ENCODE peak calls at places on chromosome 7, in seven cellular contexts. R is GOT3, I is naive B cell, C is mucosa of gallbladder, E is skeletal muscle cell, Y is nucleus accumbens, T is OCI-LY7. D is an unnamed sample.

GRCh38 chr7:75953918-75954317 is 39.0 kb downstream of the POR start:
- DNase-seq in C (no peak), R (no peak), T (no peak), E (no peak), I (no peak), Y (no peak), D (no peak)

GRCh38 chr7:136654406-136654805 is 214.0 kb upstream of the CHRM2 start:
- DNase-seq in R (no peak), T (no peak), E (no peak), Y (no peak), I (no peak), C (no peak), D (no peak)

GRCh38 chr7:5681423-5681822 is 100.0 kb downstream of the RNF216 start:
- DNase-seq in E (no peak), C (no peak), T (no peak), R (no peak), Y (no peak), I (no peak), D (no peak)

GRCh38 chr7:142365410-142365842 is 107.6 kb upstream of the PRSS58 start:
- DNase-seq in E (no peak), T (no peak), R (no peak), Y (no peak), C (no peak), I (no peak), D (no peak)

GRCh38 chr7:109616551-109617069 is 1046.9 kb downstream of the DNAJB9 start:
- DNase-seq in R (no peak), I (no peak), T (no peak), C (no peak), E (no peak), Y (no peak), D (no peak)

GRCh38 chr7:2508327-2509231 is 11.0 kb upstream of the LFNG start:
- DNase-seq in I (peak), C (peak), T (peak), E (no peak), Y (no peak), R (no peak), D (peak)

GRCh38 chr7:130180571-130180971 is 24.6 kb downstream of the TMEM209 start:
- DNase-seq in C (no peak), E (no peak), Y (no peak), R (no peak), T (no peak), I (no peak), D (no peak)

GRCh38 chr7:92588561-92588960 is 1.6 kb downstream of the FAM133B start:
- DNase-seq in C (no peak), E (no peak), I (no peak), R (peak), Y (no peak), T (no peak), D (no peak)

GRCh38 chr7:1255817-1256340 is 23.2 kb downstream of the UNCX start:
- DNase-seq in T (no peak), R (no peak), C (no peak), I (no peak), E (no peak), Y (no peak), D (no peak)

GRCh38 chr7:132368246-132368900 is 207.9 kb downstream of the PLXNA4 start:
- DNase-seq in I (no peak), E (no peak), Y (no peak), T (no peak), R (no peak), C (no peak), D (no peak)

GRCh38 chr7:101631224-101631714 is 2.2 kb upstream of the MYL10 start:
- DNase-seq in R (no peak), T (no peak), Y (no peak), E (no peak), I (no peak), C (no peak), D (no peak)

GRCh38 chr7:115782716-115783460 is 247.7 kb downstream of the TFEC start:
- DNase-seq in E (no peak), R (no peak), C (no peak), I (no peak), Y (no peak), T (no peak), D (no peak)

GRCh38 chr7:123151443-123151842 is 48.3 kb downstream of the SLC13A1 start:
- DNase-seq in Y (no peak), C (no peak), R (no peak), E (no peak), I (no peak), T (no peak), D (no peak)

GRCh38 chr7:77415474-77415821 is 701 bp downstream of the GSAP start:
- DNase-seq in I (peak), Y (no peak), C (no peak), R (no peak), E (no peak), T (no peak), D (no peak)

GRCh38 chr7:111138196-111138569 is 47.3 kb downstream of the LRRN3 start:
- DNase-seq in E (no peak), I (peak), R (no peak), Y (no peak), C (no peak), T (no peak), D (peak)

GRCh38 chr7:94177441-94177840 is 173.3 kb upstream of the BET1 start:
- DNase-seq in Y (no peak), I (no peak), E (no peak), T (no peak), R (no peak), C (no peak), D (no peak)

GRCh38 chr7:102119213-102119651 is 167.4 kb upstream of the SH2B2 start:
- DNase-seq in E (no peak), I (no peak), R (no peak), Y (peak), C (no peak), T (no peak), D (no peak)

GRCh38 chr7:81478664-81479063 is 291.2 kb downstream of the HGF start:
- DNase-seq in R (no peak), I (no peak), T (no peak), E (no peak), C (peak), Y (no peak), D (no peak)